ENCODE peak calls at places on chromosome 4, in five cellular contexts. N is heart left ventricle; V is stimulated activated CD4-positive, alpha-beta T cell treated with anti-CD3 and anti-CD28 coated beads, Interleukin-1b, Interleukin-23, amount 100 ng/mL, for 4 hours; D is gastrocnemius medialis; W is kidney tubule cell. C is an unnamed sample.
A peak's percentile ranks its signal among the peaks of the same experiment; 100 is the strongest.

GRCh38 chr4:9875516-9875915 is 94.1 kb downstream of the DRD5 start:
- DNase-seq in W (no peak), N (no peak), V (no peak), D (no peak), C (no peak)

GRCh38 chr4:1245481-1246051 is 3.4 kb downstream of the CTBP1 start:
- DNase-seq in N (no peak), W (no peak), V (no peak), D (no peak), C (no peak)

GRCh38 chr4:81600511-81601269 is 129.0 kb upstream of the RASGEF1B start:
- DNase-seq in W (no peak), V (no peak), N (peak; percentile 69), D (no peak), C (no peak)

GRCh38 chr4:143701365-143701764 is 890 bp upstream of the FREM3 start:
- DNase-seq in V (no peak), D (no peak), W (no peak), N (no peak), C (no peak)

GRCh38 chr4:105715692-105716278 is 7.2 kb downstream of the GSTCD start:
- DNase-seq in V (no peak), N (no peak), D (no peak), W (peak; percentile 59), C (peak; percentile 26)

GRCh38 chr4:147110968-147111367 is 165.3 kb upstream of the TTC29 start:
- DNase-seq in W (no peak), D (no peak), V (no peak), N (no peak), C (peak; percentile 18)

GRCh38 chr4:170089274-170089742 is 448 bp downstream of the AADAT start:
- DNase-seq in D (no peak), N (no peak), V (no peak), W (peak; percentile 37), C (peak; percentile 49)

GRCh38 chr4:139988863-139989765 is 164.9 kb downstream of the MAML3 start:
- DNase-seq in V (peak; percentile 31), D (no peak), W (peak; percentile 94), N (no peak), C (peak; percentile 99)

GRCh38 chr4:152138451-152138850 is 377.6 kb upstream of the GATB start:
- DNase-seq in V (no peak), D (no peak), N (no peak), W (no peak), C (no peak)

GRCh38 chr4:175884048-175884447 is 72.0 kb upstream of the GPM6A start:
- DNase-seq in D (no peak), N (no peak), V (no peak), W (no peak), C (peak; percentile 46)

GRCh38 chr4:82984459-82984858 is 26.2 kb downstream of the LIN54 start:
- DNase-seq in V (no peak), N (no peak), D (no peak), W (peak; percentile 72), C (peak; percentile 56)

GRCh38 chr4:128384091-128384520 is 96.5 kb upstream of the PGRMC2 start:
- DNase-seq in V (no peak), N (no peak), W (peak; percentile 39), D (no peak), C (no peak)

GRCh38 chr4:23041501-23041900 is 348.8 kb downstream of the GBA3 start:
- DNase-seq in W (peak; percentile 45), V (no peak), N (no peak), D (no peak), C (no peak)

GRCh38 chr4:153322791-153323190 is 21.7 kb upstream of the MND1 start:
- DNase-seq in N (no peak), D (no peak), W (no peak), V (no peak), C (no peak)

GRCh38 chr4:52157641-52158316 is 106.7 kb downstream of the SPATA18 start:
- DNase-seq in N (no peak), V (no peak), D (peak; percentile 3), W (no peak), C (peak; percentile 36)

GRCh38 chr4:171880136-171880535 is 66.9 kb downstream of the GALNTL6 start:
- DNase-seq in N (no peak), W (peak; percentile 90), D (no peak), V (no peak), C (peak; percentile 88)

GRCh38 chr4:48967626-48968025 is 18.4 kb upstream of the CWH43 start:
- DNase-seq in V (no peak), N (no peak), W (no peak), D (no peak), C (no peak)

GRCh38 chr4:90545380-90545779 is 418.2 kb downstream of the CCSER1 start:
- DNase-seq in N (no peak), D (no peak), W (no peak), V (no peak), C (no peak)

GRCh38 chr4:87033902-87034301 is 99.1 kb downstream of the AFF1 start:
- DNase-seq in N (no peak), V (no peak), D (no peak), W (peak; percentile 71), C (no peak)

GRCh38 chr4:34422472-34422871 is 1821.8 kb downstream of the ARAP2 start:
- DNase-seq in V (no peak), N (no peak), D (no peak), W (no peak), C (peak; percentile 3)